ENCODE peak calls at places on chromosomes 6 and 20, in eight cellular contexts. One of them, this sample, is unnamed.

GRCh38 chr6:46191961-46192360 is 21.2 kb upstream of the ENPP5 start:
- DNase-seq in stomach: no peak
- DNase-seq in transverse colon: no peak
- DNase-seq in breast epithelium: no peak
- DNase-seq in vagina: no peak
- DNase-seq in endothelial cell of umbilical vein: no peak
- DNase-seq in H1: no peak
- DNase-seq in GM12878: no peak
- DNase-seq in this sample: no peak

GRCh38 chr6:143400258-143401059 is 50.0 kb downstream of the ADAT2 start:
- DNase-seq in stomach: peak; percentile 36
- DNase-seq in transverse colon: peak; percentile 23
- DNase-seq in breast epithelium: peak; percentile 24
- DNase-seq in vagina: no peak
- DNase-seq in endothelial cell of umbilical vein: no peak
- DNase-seq in H1: no peak
- DNase-seq in GM12878: no peak
- DNase-seq in this sample: no peak

GRCh38 chr6:95087394-95088097 is 489.8 kb upstream of the MANEA start:
- DNase-seq in stomach: no peak
- DNase-seq in transverse colon: no peak
- DNase-seq in breast epithelium: no peak
- DNase-seq in vagina: no peak
- DNase-seq in endothelial cell of umbilical vein: no peak
- DNase-seq in H1: no peak
- DNase-seq in GM12878: no peak
- DNase-seq in this sample: no peak

GRCh38 chr6:35401514-35401913 is 50.6 kb upstream of the FANCE start:
- DNase-seq in stomach: peak; percentile 89
- DNase-seq in transverse colon: no peak
- DNase-seq in breast epithelium: no peak
- DNase-seq in vagina: no peak
- DNase-seq in endothelial cell of umbilical vein: no peak
- DNase-seq in H1: no peak
- DNase-seq in GM12878: no peak
- DNase-seq in this sample: no peak

GRCh38 chr20:58555078-58555765 is 40.0 kb upstream of the APCDD1L start:
- DNase-seq in stomach: no peak
- DNase-seq in transverse colon: no peak
- DNase-seq in breast epithelium: peak; percentile 27
- DNase-seq in vagina: no peak
- DNase-seq in endothelial cell of umbilical vein: peak; percentile 77
- DNase-seq in H1: no peak
- DNase-seq in GM12878: no peak
- DNase-seq in this sample: no peak

GRCh38 chr6:156839591-156840001 is 62.4 kb downstream of the ARID1B start:
- DNase-seq in stomach: no peak
- DNase-seq in transverse colon: no peak
- DNase-seq in breast epithelium: no peak
- DNase-seq in vagina: no peak
- DNase-seq in endothelial cell of umbilical vein: peak; percentile 32
- DNase-seq in H1: no peak
- DNase-seq in GM12878: no peak
- DNase-seq in this sample: no peak

GRCh38 chr6:72554203-72554564 is 67.7 kb upstream of the KCNQ5 start:
- DNase-seq in stomach: no peak
- DNase-seq in transverse colon: no peak
- DNase-seq in breast epithelium: no peak
- DNase-seq in vagina: no peak
- DNase-seq in endothelial cell of umbilical vein: no peak
- DNase-seq in H1: no peak
- DNase-seq in GM12878: no peak
- DNase-seq in this sample: no peak

GRCh38 chr6:134437376-134437775 is 119.5 kb upstream of the SGK1 start:
- DNase-seq in stomach: no peak
- DNase-seq in transverse colon: peak; percentile 16
- DNase-seq in breast epithelium: no peak
- DNase-seq in vagina: no peak
- DNase-seq in endothelial cell of umbilical vein: peak; percentile 23
- DNase-seq in H1: no peak
- DNase-seq in GM12878: peak; percentile 15
- DNase-seq in this sample: peak; percentile 9

GRCh38 chr20:6533828-6534388 is 233.6 kb upstream of the BMP2 start:
- DNase-seq in stomach: no peak
- DNase-seq in transverse colon: no peak
- DNase-seq in breast epithelium: no peak
- DNase-seq in vagina: no peak
- DNase-seq in endothelial cell of umbilical vein: no peak
- DNase-seq in H1: no peak
- DNase-seq in GM12878: no peak
- DNase-seq in this sample: no peak

GRCh38 chr6:22888147-22888831 is 318.9 kb downstream of the HDGFL1 start:
- DNase-seq in stomach: no peak
- DNase-seq in transverse colon: no peak
- DNase-seq in breast epithelium: no peak
- DNase-seq in vagina: no peak
- DNase-seq in endothelial cell of umbilical vein: peak; percentile 91
- DNase-seq in H1: no peak
- DNase-seq in GM12878: no peak
- DNase-seq in this sample: no peak

GRCh38 chr6:69861986-69862385 is 4.4 kb upstream of the COL19A1 start:
- DNase-seq in stomach: no peak
- DNase-seq in transverse colon: no peak
- DNase-seq in breast epithelium: no peak
- DNase-seq in vagina: no peak
- DNase-seq in endothelial cell of umbilical vein: no peak
- DNase-seq in H1: no peak
- DNase-seq in GM12878: no peak
- DNase-seq in this sample: no peak

GRCh38 chr6:34246563-34247391 is 2.0 kb downstream of the SMIM29 start:
- DNase-seq in stomach: no peak
- DNase-seq in transverse colon: no peak
- DNase-seq in breast epithelium: no peak
- DNase-seq in vagina: no peak
- DNase-seq in endothelial cell of umbilical vein: peak; percentile 48
- DNase-seq in H1: no peak
- DNase-seq in GM12878: no peak
- DNase-seq in this sample: peak; percentile 50

GRCh38 chr20:64050261-64051032 is 1.0 kb upstream of the SOX18 start:
- DNase-seq in stomach: no peak
- DNase-seq in transverse colon: no peak
- DNase-seq in breast epithelium: no peak
- DNase-seq in vagina: no peak
- DNase-seq in endothelial cell of umbilical vein: no peak
- DNase-seq in H1: no peak
- DNase-seq in GM12878: no peak
- DNase-seq in this sample: no peak

GRCh38 chr20:25318471-25319240 is 70.8 kb downstream of the PYGB start:
- DNase-seq in stomach: peak; percentile 27
- DNase-seq in transverse colon: no peak
- DNase-seq in breast epithelium: no peak
- DNase-seq in vagina: no peak
- DNase-seq in endothelial cell of umbilical vein: no peak
- DNase-seq in H1: no peak
- DNase-seq in GM12878: peak; percentile 88
- DNase-seq in this sample: peak; percentile 66

GRCh38 chr6:163416640-163417253 is 2.2 kb downstream of the QKI start:
- DNase-seq in stomach: peak; percentile 58
- DNase-seq in transverse colon: peak; percentile 39
- DNase-seq in breast epithelium: no peak
- DNase-seq in vagina: no peak
- DNase-seq in endothelial cell of umbilical vein: peak; percentile 91
- DNase-seq in H1: no peak
- DNase-seq in GM12878: no peak
- DNase-seq in this sample: no peak

GRCh38 chr6:110529355-110529754 is 52.9 kb upstream of the SLC22A16 start:
- DNase-seq in stomach: no peak
- DNase-seq in transverse colon: no peak
- DNase-seq in breast epithelium: no peak
- DNase-seq in vagina: peak; percentile 64
- DNase-seq in endothelial cell of umbilical vein: peak; percentile 52
- DNase-seq in H1: no peak
- DNase-seq in GM12878: no peak
- DNase-seq in this sample: no peak

GRCh38 chr20:20017001-20017851 is at the start of gene NAA20:
- DNase-seq in stomach: peak; percentile 95
- DNase-seq in transverse colon: peak; percentile 95
- DNase-seq in breast epithelium: peak; percentile 89
- DNase-seq in vagina: no peak
- DNase-seq in endothelial cell of umbilical vein: peak; percentile 92
- DNase-seq in H1: peak; percentile 89
- DNase-seq in GM12878: peak; percentile 45
- DNase-seq in this sample: peak; percentile 89

GRCh38 chr6:13318821-13319220 is 9.5 kb downstream of the TBC1D7 start:
- DNase-seq in stomach: no peak
- DNase-seq in transverse colon: no peak
- DNase-seq in breast epithelium: no peak
- DNase-seq in vagina: no peak
- DNase-seq in endothelial cell of umbilical vein: no peak
- DNase-seq in H1: no peak
- DNase-seq in GM12878: no peak
- DNase-seq in this sample: no peak

DNA sequence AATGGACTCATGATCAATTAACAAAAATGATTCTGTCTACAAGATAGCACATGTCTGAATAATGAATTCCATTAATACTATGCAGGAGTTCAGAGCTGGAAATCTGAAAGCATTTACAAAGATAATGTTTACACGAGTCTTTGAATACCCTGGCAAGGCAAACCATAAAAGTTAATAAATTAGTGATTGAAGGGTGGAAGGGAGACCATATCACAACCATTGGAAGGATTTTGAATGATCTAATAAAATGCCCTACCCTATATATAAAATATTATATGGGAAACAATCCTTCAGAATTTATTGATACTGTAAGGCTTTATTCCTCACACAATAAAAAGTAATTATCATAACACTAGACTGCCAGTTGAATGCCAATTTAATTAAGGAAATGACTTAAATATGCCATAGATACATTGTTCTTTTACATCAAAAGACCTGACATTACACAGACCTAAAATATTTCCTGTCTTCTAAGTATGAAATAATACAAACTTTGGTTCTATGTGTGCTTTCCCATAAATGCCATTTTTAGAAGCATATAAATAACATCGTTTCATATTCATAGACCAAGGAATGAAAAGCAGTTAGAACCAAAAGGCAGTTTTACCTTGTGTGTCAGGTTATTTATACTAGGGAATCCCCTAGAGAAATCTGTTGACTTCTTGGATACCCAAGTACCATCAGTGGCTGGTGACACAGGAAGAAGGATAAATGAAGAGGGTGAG is 249.2 kb upstream of the MARCKS start:
- DNase-seq in stomach: no peak
- DNase-seq in transverse colon: no peak
- DNase-seq in breast epithelium: no peak
- DNase-seq in vagina: no peak
- DNase-seq in endothelial cell of umbilical vein: peak; percentile 70
- DNase-seq in H1: no peak
- DNase-seq in GM12878: no peak
- DNase-seq in this sample: no peak
- TF ChIP-seq POLR2AphosphoS5 in stomach: no peak
- TF ChIP-seq POLR2AphosphoS5 in transverse colon: no peak
- TF ChIP-seq POLR2AphosphoS5 in breast epithelium: no peak
- TF ChIP-seq POLR2AphosphoS5 in vagina: no peak
- TF ChIP-seq POLR2AphosphoS5 in endothelial cell of umbilical vein: no peak
- TF ChIP-seq POLR2AphosphoS5 in H1: no peak
- TF ChIP-seq POLR2AphosphoS5 in GM12878: no peak
- TF ChIP-seq POLR2AphosphoS5 in this sample: no peak

GRCh38 chr6:30329331-30329730 is 2.6 kb downstream of the TRIM39 start:
- DNase-seq in stomach: peak; percentile 30
- DNase-seq in transverse colon: no peak
- DNase-seq in breast epithelium: no peak
- DNase-seq in vagina: no peak
- DNase-seq in endothelial cell of umbilical vein: no peak
- DNase-seq in H1: no peak
- DNase-seq in GM12878: no peak
- DNase-seq in this sample: no peak
- TF ChIP-seq POLR2A in stomach: no peak
- TF ChIP-seq POLR2A in transverse colon: no peak
- TF ChIP-seq POLR2A in breast epithelium: no peak
- TF ChIP-seq POLR2A in vagina: no peak
- TF ChIP-seq POLR2A in endothelial cell of umbilical vein: no peak
- TF ChIP-seq POLR2A in H1: no peak
- TF ChIP-seq POLR2A in GM12878: no peak
- TF ChIP-seq POLR2A in this sample: no peak

DNA sequence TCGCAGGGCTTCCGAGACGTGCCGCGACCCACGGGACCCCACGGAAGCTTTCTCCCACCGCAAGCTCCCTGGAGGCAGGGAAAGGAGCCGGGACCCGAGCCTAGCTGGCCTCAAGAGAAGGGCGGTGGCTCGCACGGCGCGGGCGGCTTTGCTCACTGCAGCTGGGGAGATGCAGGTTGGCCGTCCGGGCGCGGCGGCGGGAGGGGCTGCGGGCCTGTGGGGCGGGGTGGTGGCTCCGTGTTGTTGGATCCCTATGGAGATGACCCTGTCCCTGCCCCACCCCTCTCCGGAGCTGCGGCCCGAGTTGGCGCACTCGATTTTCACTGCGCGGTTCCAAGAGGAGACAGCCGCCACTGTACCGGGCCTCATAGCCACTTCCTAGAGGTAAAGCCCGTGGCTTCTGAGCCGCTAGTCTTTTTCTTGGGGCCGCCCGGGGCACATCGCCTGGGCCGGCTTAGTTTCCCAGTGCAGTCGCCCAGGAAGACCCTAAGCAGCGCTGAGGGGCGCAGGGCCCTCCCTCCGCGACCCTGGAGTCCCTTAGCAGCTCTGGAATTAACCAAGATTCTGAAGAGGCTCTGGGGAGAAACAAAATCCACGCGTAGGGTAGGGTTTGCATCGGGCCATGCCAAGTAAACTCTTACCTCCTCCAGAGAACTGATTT is at the start of gene ECT2L:
- DNase-seq in stomach: peak; percentile 60
- DNase-seq in transverse colon: peak; percentile 83
- DNase-seq in breast epithelium: peak; percentile 51
- DNase-seq in vagina: no peak
- DNase-seq in endothelial cell of umbilical vein: peak; percentile 35
- DNase-seq in H1: peak; percentile 46
- DNase-seq in GM12878: no peak
- DNase-seq in this sample: no peak
- TF ChIP-seq POLR2AphosphoS5 in stomach: no peak
- TF ChIP-seq POLR2AphosphoS5 in transverse colon: peak; percentile 24
- TF ChIP-seq POLR2AphosphoS5 in breast epithelium: no peak
- TF ChIP-seq POLR2AphosphoS5 in vagina: peak; percentile 51
- TF ChIP-seq POLR2AphosphoS5 in endothelial cell of umbilical vein: no peak
- TF ChIP-seq POLR2AphosphoS5 in H1: peak; percentile 38
- TF ChIP-seq POLR2AphosphoS5 in GM12878: no peak
- TF ChIP-seq POLR2AphosphoS5 in this sample: no peak

DNA sequence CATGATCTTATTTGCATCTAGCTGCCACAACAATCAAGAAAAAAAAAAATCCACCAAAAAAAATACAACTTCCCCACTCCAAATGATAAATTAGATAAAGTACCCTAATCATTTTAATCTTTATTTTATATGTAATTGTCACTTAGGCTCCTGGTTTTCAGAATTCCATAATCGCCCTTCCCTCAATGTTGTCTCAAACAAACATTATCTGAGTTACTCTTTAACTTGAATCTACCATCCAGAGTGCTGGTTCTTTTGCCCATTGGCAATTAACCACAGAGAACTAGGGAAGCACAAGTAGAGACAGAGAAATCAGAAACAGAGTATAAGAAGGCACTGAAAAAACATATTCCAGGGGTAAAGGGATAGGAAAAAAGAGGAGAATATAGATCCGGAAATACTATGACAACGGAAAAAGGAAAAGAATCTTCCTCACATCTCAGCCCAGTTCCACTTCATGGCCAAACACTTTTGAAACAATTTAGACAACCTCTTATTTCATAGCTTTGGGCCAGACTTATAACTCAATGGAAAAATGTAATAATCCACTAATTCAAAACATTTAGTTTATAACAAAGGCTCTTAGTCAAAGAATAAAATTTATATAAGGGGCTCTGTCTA is 861 bp upstream of the NHSL1 start:
- DNase-seq in stomach: no peak
- DNase-seq in transverse colon: no peak
- DNase-seq in breast epithelium: no peak
- DNase-seq in vagina: no peak
- DNase-seq in endothelial cell of umbilical vein: no peak
- DNase-seq in H1: no peak
- DNase-seq in GM12878: no peak
- DNase-seq in this sample: no peak
- TF ChIP-seq POLR2A in stomach: no peak
- TF ChIP-seq POLR2A in transverse colon: peak; percentile 16
- TF ChIP-seq POLR2A in breast epithelium: no peak
- TF ChIP-seq POLR2A in vagina: no peak
- TF ChIP-seq POLR2A in endothelial cell of umbilical vein: no peak
- TF ChIP-seq POLR2A in H1: no peak
- TF ChIP-seq POLR2A in GM12878: no peak
- TF ChIP-seq POLR2A in this sample: no peak